ENCODE peak calls at places on chromosomes 5 and 9, in ten cellular contexts. H is stimulated activated CD4-positive, alpha-beta T cell treated with anti-CD3 and anti-CD28 coated beads, Interleukin-1b, Interleukin-23, amount 100 ng/mL, for 1 hour; R is stimulated activated naive CD8-positive, alpha-beta T cell treated with anti-CD3 and anti-CD28 coated beads, Interleukin-15, Interleukin-2, amounts not matched to agents 100 U/mL and 50 U/mL, for 24 hours; C is HepG2; K is fibroblast of mammary gland; W is germinal center; J is T-helper 9 cell; L is neural crest cell; S is T1000; U is A673. G is an unnamed sample.

GRCh38 chr9:136694163-136694864 is 7.1 kb upstream of the AGPAT2 start:
- DNase-seq in S (no peak), J (no peak), H (no peak), R (peak), C (peak), L (peak), K (peak), U (peak), W (no peak), G (peak)

GRCh38 chr9:73199448-73199847 is 47.8 kb downstream of the ANXA1 start:
- DNase-seq in K (no peak), W (no peak), R (no peak), J (no peak), C (no peak), L (no peak), H (no peak), S (no peak), U (no peak), G (no peak)

GRCh38 chr5:168327994-168328393 is 36.5 kb downstream of the WWC1 start:
- DNase-seq in J (no peak), L (no peak), K (peak), S (no peak), U (no peak), W (no peak), C (no peak), R (no peak), H (no peak), G (no peak)

GRCh38 chr9:137294091-137294683 is 7.9 kb downstream of the NRARP start:
- DNase-seq in W (peak), C (peak), H (no peak), K (peak), S (no peak), L (no peak), J (no peak), R (no peak), U (peak), G (peak)

GRCh38 chr9:109109962-109110325 is 9.8 kb downstream of the TMEM245 start:
- DNase-seq in U (no peak), J (no peak), K (no peak), L (no peak), R (no peak), H (no peak), W (no peak), C (peak), S (no peak), G (no peak)

GRCh38 chr5:66180282-66180955 is 36.3 kb downstream of the SREK1 start:
- DNase-seq in S (no peak), J (no peak), R (no peak), W (no peak), U (no peak), C (no peak), L (no peak), H (no peak), K (no peak), G (peak)

GRCh38 chr5:109987970-109988369 is 298.2 kb downstream of the MAN2A1 start:
- DNase-seq in S (no peak), K (no peak), J (no peak), L (no peak), W (no peak), H (no peak), U (no peak), R (no peak), C (no peak), G (peak)

GRCh38 chr9:34591091-34591910 is 1.8 kb upstream of the CNTFR start:
- DNase-seq in S (peak), K (peak), L (peak), C (peak), U (peak), W (peak), R (peak), J (peak), H (peak), G (peak)

GRCh38 chr5:108381034-108381954 is 604 bp downstream of the FBXL17 start:
- DNase-seq in J (peak), S (peak), W (peak), L (peak), U (peak), K (peak), H (peak), C (peak), R (peak), G (peak)

GRCh38 chr5:78649220-78649700 is 688 bp upstream of the LHFPL2 start:
- DNase-seq in K (peak), W (no peak), S (no peak), L (no peak), R (no peak), C (peak), U (peak), H (no peak), J (no peak), G (no peak)

GRCh38 chr5:611731-612486 is at the start of gene CEP72:
- DNase-seq in C (peak), L (peak), J (peak), W (peak), K (peak), R (peak), U (peak), S (peak), H (peak), G (peak)

GRCh38 chr5:15574806-15575205 is 74.8 kb downstream of the FBXL7 start:
- DNase-seq in W (no peak), S (no peak), H (no peak), K (peak), U (no peak), J (no peak), R (no peak), L (no peak), C (no peak), G (peak)

GRCh38 chr5:169861934-169862333 is 118.4 kb downstream of the INSYN2B start:
- DNase-seq in K (peak), C (no peak), U (no peak), H (no peak), W (no peak), S (no peak), L (no peak), R (no peak), J (no peak), G (peak)

GRCh38 chr9:122446819-122447484 is 30.8 kb downstream of the OR1J1 start:
- DNase-seq in C (no peak), H (no peak), W (no peak), R (no peak), U (no peak), L (no peak), J (no peak), S (no peak), K (no peak), G (peak)

GRCh38 chr9:120583958-120584369 is 4.0 kb upstream of the CDK5RAP2 start:
- DNase-seq in L (peak), C (peak), J (no peak), S (no peak), K (peak), R (peak), W (peak), H (no peak), U (peak), G (peak)

GRCh38 chr5:142644640-142645361 is 41.1 kb downstream of the FGF1 start:
- DNase-seq in S (peak), L (no peak), R (no peak), J (no peak), U (peak), H (no peak), W (no peak), K (peak), C (no peak), G (peak)

GRCh38 chr9:88749420-88749819 is 214.4 kb downstream of the NXNL2 start:
- DNase-seq in W (no peak), H (no peak), J (no peak), S (no peak), K (peak), U (no peak), L (no peak), R (no peak), C (no peak), G (peak)

GRCh38 chr5:1807479-1808185 is 6.4 kb downstream of the NDUFS6 start:
- DNase-seq in U (no peak), H (no peak), S (no peak), J (no peak), K (no peak), C (no peak), L (no peak), W (no peak), R (no peak), G (no peak)

GRCh38 chr5:167294861-167295685 is 996.4 kb upstream of the WWC1 start:
- DNase-seq in U (peak), H (no peak), C (no peak), J (no peak), S (peak), R (no peak), K (peak), W (no peak), L (no peak), G (peak)

GRCh38 chr5:78593465-78593864 is 55.1 kb downstream of the LHFPL2 start:
- DNase-seq in C (no peak), H (no peak), J (no peak), R (no peak), U (no peak), S (no peak), W (no peak), K (no peak), L (no peak), G (no peak)

G was measured in fibroblast of villous mesenchyme.